ENCODE peak calls at places on chromosome 11, in seven cellular contexts. L is AG08396; W is CD8-positive, alpha-beta T cell; A is HuH-7.5; Y is PC-9; C is T-cell; J is SK-N-SH. B is an unnamed sample.

GRCh38 chr11:110471315-110471714 is 41.6 kb downstream of the FDX1 start:
- DNase-seq in L (no peak), W (no peak), A (no peak), Y (no peak), C (no peak), J (no peak), B (no peak)

GRCh38 chr11:57513911-57514537 is 1.5 kb downstream of the SLC43A1 start:
- DNase-seq in L (peak), W (no peak), A (peak), Y (no peak), C (peak), J (peak), B (no peak)

GRCh38 chr11:61173456-61173855 is 12.2 kb upstream of the VPS37C start:
- DNase-seq in L (peak), W (no peak), A (no peak), Y (peak), C (no peak), J (no peak), B (no peak)

GRCh38 chr11:6682591-6682935 is 577 bp downstream of the MRPL17 start:
- DNase-seq in L (no peak), W (no peak), A (no peak), Y (no peak), C (no peak), J (no peak), B (no peak)

GRCh38 chr11:128728767-128729587 is 35.1 kb downstream of the FLI1 start:
- DNase-seq in L (no peak), W (no peak), A (no peak), Y (no peak), C (peak), J (no peak), B (no peak)

GRCh38 chr11:86740628-86741488 is 59.5 kb upstream of the PRSS23 start:
- DNase-seq in L (peak), W (no peak), A (peak), Y (peak), C (no peak), J (no peak), B (no peak)

GRCh38 chr11:114321621-114322257 is 25.5 kb downstream of the NNMT start:
- DNase-seq in L (peak), W (no peak), A (no peak), Y (no peak), C (no peak), J (no peak), B (no peak)

GRCh38 chr11:57647960-57648776 is 1.5 kb downstream of the YPEL4 start:
- DNase-seq in L (peak), W (no peak), A (no peak), Y (no peak), C (no peak), J (peak), B (no peak)

GRCh38 chr11:65584723-65585171 is 8.9 kb downstream of the EHBP1L1 start:
- DNase-seq in L (no peak), W (no peak), A (no peak), Y (no peak), C (no peak), J (peak), B (peak)

GRCh38 chr11:15711311-15711710 is 596.6 kb downstream of the INSC start:
- DNase-seq in L (no peak), W (no peak), A (no peak), Y (no peak), C (no peak), J (no peak), B (no peak)

GRCh38 chr11:132051704-132052103 is 681.3 kb downstream of the NTM start:
- DNase-seq in L (no peak), W (no peak), A (no peak), Y (no peak), C (no peak), J (no peak), B (no peak)

GRCh38 chr11:71962428-71963038 is 33.7 kb downstream of the RNF121 start:
- DNase-seq in L (no peak), W (no peak), A (no peak), Y (no peak), C (no peak), J (no peak), B (no peak)

GRCh38 chr11:97979741-97980140 is 1041.0 kb upstream of the CNTN5 start:
- DNase-seq in L (no peak), W (no peak), A (no peak), Y (no peak), C (no peak), J (no peak), B (no peak)

GRCh38 chr11:65423516-65424199 is 1.1 kb downstream of the NEAT1 start:
- DNase-seq in L (no peak), W (no peak), A (no peak), Y (peak), C (no peak), J (peak), B (no peak)

GRCh38 chr11:22459053-22459452 is 120.9 kb downstream of the SLC17A6 start:
- DNase-seq in L (no peak), W (no peak), A (no peak), Y (no peak), C (no peak), J (no peak), B (no peak)

GRCh38 chr11:73225001-73225686 is 7.1 kb downstream of the P2RY2 start:
- DNase-seq in L (no peak), W (no peak), A (no peak), Y (peak), C (no peak), J (peak), B (no peak)

GRCh38 chr11:121550247-121551132 is 97.7 kb upstream of the SORL1-AS1 start:
- DNase-seq in L (no peak), W (no peak), A (no peak), Y (no peak), C (no peak), J (no peak), B (no peak)

GRCh38 chr11:1938343-1939005 is 8.7 kb upstream of the MRPL23 start:
- DNase-seq in L (no peak), W (no peak), A (no peak), Y (no peak), C (no peak), J (peak), B (no peak)

GRCh38 chr11:20913113-20913512 is 243.7 kb downstream of the NELL1 start:
- DNase-seq in L (no peak), W (no peak), A (no peak), Y (no peak), C (no peak), J (no peak), B (no peak)

GRCh38 chr11:128757235-128757711 is 63.4 kb downstream of the FLI1 start:
- DNase-seq in L (peak), W (peak), A (no peak), Y (no peak), C (peak), J (no peak), B (no peak)

GRCh38 chr11:115699733-115700132 is 195.5 kb upstream of the CADM1 start:
- DNase-seq in L (peak), W (no peak), A (no peak), Y (no peak), C (no peak), J (no peak), B (peak)

GRCh38 chr11:19723572-19724342 is 11.1 kb downstream of the NAV2 start:
- DNase-seq in L (peak), W (no peak), A (no peak), Y (peak), C (peak), J (peak), B (peak)

GRCh38 chr11:117984471-117984870 is 1.7 kb upstream of the IL10RA start:
- DNase-seq in L (no peak), W (no peak), A (no peak), Y (no peak), C (no peak), J (no peak), B (no peak)

GRCh38 chr11:119791047-119791446 is 62.0 kb upstream of the NECTIN1 start:
- DNase-seq in L (no peak), W (no peak), A (no peak), Y (no peak), C (no peak), J (no peak), B (no peak)

GRCh38 chr11:64814712-64815187 is 4.4 kb upstream of the MEN1 start:
- DNase-seq in L (no peak), W (no peak), A (no peak), Y (no peak), C (no peak), J (no peak), B (no peak)

B was measured in C1 segment of cervical spinal cord.